ENCODE peak calls at places on chromosomes 3 and 15, in ten cellular contexts. One of them, this sample, is unnamed.

GRCh38 chr3:192892981-192893827 is 24.5 kb downstream of the MB21D2 start:
- DNase-seq in stimulated activated naive CD4-positive, alpha-beta T cell: no peak
- DNase-seq in NCI-H774: no peak
- DNase-seq in activated T-cell treated with anti-CD3 and anti-CD28 coated beads, Interleukin-2, amount 50 U/mL, for 48 hours: peak; percentile 64
- DNase-seq in AG08396: peak; percentile 70
- DNase-seq in stimulated activated CD4-positive, alpha-beta T cell treated with anti-CD3 and anti-CD28 coated beads, TNF-alpha, amount 100 ng/mL, for 4 hours: peak; percentile 11
- DNase-seq in left colon: peak; percentile 32
- DNase-seq in NCI-H1092: no peak
- DNase-seq in HEK293T: peak; percentile 23
- DNase-seq in NCI-H2081: peak; percentile 10
- DNase-seq in this sample: peak; percentile 54

GRCh38 chr3:33750216-33750558 is 32.1 kb upstream of the CLASP2 start:
- DNase-seq in stimulated activated naive CD4-positive, alpha-beta T cell: no peak
- DNase-seq in HEK293T: no peak
- DNase-seq in activated T-cell treated with anti-CD3 and anti-CD28 coated beads, Interleukin-2, amount 50 U/mL, for 48 hours: no peak
- DNase-seq in stimulated activated CD4-positive, alpha-beta T cell treated with anti-CD3 and anti-CD28 coated beads, TNF-alpha, amount 100 ng/mL, for 4 hours: no peak
- DNase-seq in AG08396: no peak
- DNase-seq in NCI-H774: no peak
- DNase-seq in NCI-H1092: no peak
- DNase-seq in left colon: no peak
- DNase-seq in NCI-H2081: no peak
- DNase-seq in this sample: no peak

GRCh38 chr3:23128655-23129054 is 74.5 kb upstream of the UBE2E2 start:
- DNase-seq in AG08396: no peak
- DNase-seq in left colon: no peak
- DNase-seq in NCI-H774: no peak
- DNase-seq in NCI-H1092: no peak
- DNase-seq in NCI-H2081: no peak
- DNase-seq in HEK293T: no peak
- DNase-seq in stimulated activated naive CD4-positive, alpha-beta T cell: no peak
- DNase-seq in stimulated activated CD4-positive, alpha-beta T cell treated with anti-CD3 and anti-CD28 coated beads, TNF-alpha, amount 100 ng/mL, for 4 hours: no peak
- DNase-seq in activated T-cell treated with anti-CD3 and anti-CD28 coated beads, Interleukin-2, amount 50 U/mL, for 48 hours: no peak
- DNase-seq in this sample: no peak

GRCh38 chr3:29901097-29901496 is 620.2 kb downstream of the RBMS3 start:
- DNase-seq in activated T-cell treated with anti-CD3 and anti-CD28 coated beads, Interleukin-2, amount 50 U/mL, for 48 hours: no peak
- DNase-seq in HEK293T: no peak
- DNase-seq in NCI-H2081: no peak
- DNase-seq in stimulated activated naive CD4-positive, alpha-beta T cell: no peak
- DNase-seq in NCI-H1092: no peak
- DNase-seq in left colon: no peak
- DNase-seq in stimulated activated CD4-positive, alpha-beta T cell treated with anti-CD3 and anti-CD28 coated beads, TNF-alpha, amount 100 ng/mL, for 4 hours: no peak
- DNase-seq in AG08396: no peak
- DNase-seq in NCI-H774: no peak
- DNase-seq in this sample: no peak

GRCh38 chr15:31207246-31207645 is 105.7 kb upstream of the TRPM1 start:
- DNase-seq in stimulated activated naive CD4-positive, alpha-beta T cell: no peak
- DNase-seq in NCI-H2081: no peak
- DNase-seq in NCI-H1092: no peak
- DNase-seq in stimulated activated CD4-positive, alpha-beta T cell treated with anti-CD3 and anti-CD28 coated beads, TNF-alpha, amount 100 ng/mL, for 4 hours: no peak
- DNase-seq in NCI-H774: no peak
- DNase-seq in HEK293T: no peak
- DNase-seq in activated T-cell treated with anti-CD3 and anti-CD28 coated beads, Interleukin-2, amount 50 U/mL, for 48 hours: no peak
- DNase-seq in left colon: peak; percentile 2
- DNase-seq in AG08396: no peak
- DNase-seq in this sample: no peak

GRCh38 chr3:44208086-44208485 is 33.6 kb upstream of the TOPAZ1 start:
- DNase-seq in stimulated activated naive CD4-positive, alpha-beta T cell: no peak
- DNase-seq in left colon: no peak
- DNase-seq in activated T-cell treated with anti-CD3 and anti-CD28 coated beads, Interleukin-2, amount 50 U/mL, for 48 hours: no peak
- DNase-seq in HEK293T: no peak
- DNase-seq in NCI-H1092: no peak
- DNase-seq in NCI-H2081: no peak
- DNase-seq in NCI-H774: no peak
- DNase-seq in AG08396: no peak
- DNase-seq in stimulated activated CD4-positive, alpha-beta T cell treated with anti-CD3 and anti-CD28 coated beads, TNF-alpha, amount 100 ng/mL, for 4 hours: no peak
- DNase-seq in this sample: no peak

GRCh38 chr3:98434412-98434811 is 28.6 kb upstream of the OR5K1 start:
- DNase-seq in NCI-H1092: no peak
- DNase-seq in stimulated activated CD4-positive, alpha-beta T cell treated with anti-CD3 and anti-CD28 coated beads, TNF-alpha, amount 100 ng/mL, for 4 hours: no peak
- DNase-seq in activated T-cell treated with anti-CD3 and anti-CD28 coated beads, Interleukin-2, amount 50 U/mL, for 48 hours: no peak
- DNase-seq in AG08396: no peak
- DNase-seq in left colon: no peak
- DNase-seq in HEK293T: no peak
- DNase-seq in NCI-H2081: no peak
- DNase-seq in NCI-H774: no peak
- DNase-seq in stimulated activated naive CD4-positive, alpha-beta T cell: no peak
- DNase-seq in this sample: no peak

GRCh38 chr3:168116279-168116678 is 20.6 kb upstream of the GOLIM4 start:
- DNase-seq in left colon: peak; percentile 8
- DNase-seq in stimulated activated CD4-positive, alpha-beta T cell treated with anti-CD3 and anti-CD28 coated beads, TNF-alpha, amount 100 ng/mL, for 4 hours: no peak
- DNase-seq in NCI-H774: no peak
- DNase-seq in activated T-cell treated with anti-CD3 and anti-CD28 coated beads, Interleukin-2, amount 50 U/mL, for 48 hours: no peak
- DNase-seq in NCI-H1092: no peak
- DNase-seq in HEK293T: no peak
- DNase-seq in stimulated activated naive CD4-positive, alpha-beta T cell: no peak
- DNase-seq in NCI-H2081: no peak
- DNase-seq in AG08396: peak; percentile 63
- DNase-seq in this sample: no peak

GRCh38 chr15:78315686-78316085 is 16.3 kb upstream of the SKIC8 start:
- DNase-seq in stimulated activated CD4-positive, alpha-beta T cell treated with anti-CD3 and anti-CD28 coated beads, TNF-alpha, amount 100 ng/mL, for 4 hours: no peak
- DNase-seq in NCI-H1092: peak; percentile 58
- DNase-seq in activated T-cell treated with anti-CD3 and anti-CD28 coated beads, Interleukin-2, amount 50 U/mL, for 48 hours: no peak
- DNase-seq in left colon: peak; percentile 55
- DNase-seq in HEK293T: peak; percentile 66
- DNase-seq in AG08396: no peak
- DNase-seq in NCI-H774: no peak
- DNase-seq in stimulated activated naive CD4-positive, alpha-beta T cell: no peak
- DNase-seq in NCI-H2081: peak; percentile 19
- DNase-seq in this sample: no peak

GRCh38 chr3:8845641-8846040 is 76.2 kb upstream of the OXTR start:
- DNase-seq in stimulated activated naive CD4-positive, alpha-beta T cell: no peak
- DNase-seq in NCI-H774: no peak
- DNase-seq in HEK293T: no peak
- DNase-seq in activated T-cell treated with anti-CD3 and anti-CD28 coated beads, Interleukin-2, amount 50 U/mL, for 48 hours: no peak
- DNase-seq in left colon: no peak
- DNase-seq in AG08396: peak; percentile 55
- DNase-seq in NCI-H1092: no peak
- DNase-seq in stimulated activated CD4-positive, alpha-beta T cell treated with anti-CD3 and anti-CD28 coated beads, TNF-alpha, amount 100 ng/mL, for 4 hours: no peak
- DNase-seq in NCI-H2081: no peak
- DNase-seq in this sample: peak; percentile 27

GRCh38 chr3:8964436-8965370 is 1.4 kb upstream of the RAD18 start:
- DNase-seq in activated T-cell treated with anti-CD3 and anti-CD28 coated beads, Interleukin-2, amount 50 U/mL, for 48 hours: no peak
- DNase-seq in stimulated activated naive CD4-positive, alpha-beta T cell: no peak
- DNase-seq in NCI-H2081: no peak
- DNase-seq in stimulated activated CD4-positive, alpha-beta T cell treated with anti-CD3 and anti-CD28 coated beads, TNF-alpha, amount 100 ng/mL, for 4 hours: no peak
- DNase-seq in NCI-H1092: no peak
- DNase-seq in HEK293T: no peak
- DNase-seq in left colon: peak; percentile 55
- DNase-seq in AG08396: no peak
- DNase-seq in NCI-H774: no peak
- DNase-seq in this sample: peak; percentile 41

GRCh38 chr3:105014631-105015030 is 352.1 kb upstream of the ALCAM start:
- DNase-seq in stimulated activated naive CD4-positive, alpha-beta T cell: no peak
- DNase-seq in AG08396: no peak
- DNase-seq in left colon: no peak
- DNase-seq in NCI-H774: no peak
- DNase-seq in HEK293T: no peak
- DNase-seq in NCI-H1092: no peak
- DNase-seq in activated T-cell treated with anti-CD3 and anti-CD28 coated beads, Interleukin-2, amount 50 U/mL, for 48 hours: no peak
- DNase-seq in NCI-H2081: no peak
- DNase-seq in stimulated activated CD4-positive, alpha-beta T cell treated with anti-CD3 and anti-CD28 coated beads, TNF-alpha, amount 100 ng/mL, for 4 hours: no peak
- DNase-seq in this sample: no peak

GRCh38 chr3:138774529-138775253 is 60.0 kb downstream of the PIK3CB start:
- DNase-seq in AG08396: peak; percentile 84
- DNase-seq in HEK293T: no peak
- DNase-seq in NCI-H2081: peak; percentile 95
- DNase-seq in stimulated activated naive CD4-positive, alpha-beta T cell: no peak
- DNase-seq in left colon: peak; percentile 30
- DNase-seq in NCI-H774: peak; percentile 87
- DNase-seq in stimulated activated CD4-positive, alpha-beta T cell treated with anti-CD3 and anti-CD28 coated beads, TNF-alpha, amount 100 ng/mL, for 4 hours: no peak
- DNase-seq in NCI-H1092: peak; percentile 96
- DNase-seq in activated T-cell treated with anti-CD3 and anti-CD28 coated beads, Interleukin-2, amount 50 U/mL, for 48 hours: no peak
- DNase-seq in this sample: peak; percentile 77

GRCh38 chr3:134485075-134485536 is 679 bp downstream of the ANAPC13 start:
- DNase-seq in HEK293T: no peak
- DNase-seq in left colon: peak; percentile 51
- DNase-seq in stimulated activated naive CD4-positive, alpha-beta T cell: no peak
- DNase-seq in activated T-cell treated with anti-CD3 and anti-CD28 coated beads, Interleukin-2, amount 50 U/mL, for 48 hours: no peak
- DNase-seq in AG08396: no peak
- DNase-seq in NCI-H1092: no peak
- DNase-seq in NCI-H2081: peak; percentile 42
- DNase-seq in stimulated activated CD4-positive, alpha-beta T cell treated with anti-CD3 and anti-CD28 coated beads, TNF-alpha, amount 100 ng/mL, for 4 hours: no peak
- DNase-seq in NCI-H774: no peak
- DNase-seq in this sample: peak; percentile 36

GRCh38 chr15:76823903-76824302 is 81.2 kb downstream of the SCAPER start:
- DNase-seq in stimulated activated naive CD4-positive, alpha-beta T cell: no peak
- DNase-seq in AG08396: no peak
- DNase-seq in NCI-H2081: no peak
- DNase-seq in left colon: no peak
- DNase-seq in stimulated activated CD4-positive, alpha-beta T cell treated with anti-CD3 and anti-CD28 coated beads, TNF-alpha, amount 100 ng/mL, for 4 hours: no peak
- DNase-seq in activated T-cell treated with anti-CD3 and anti-CD28 coated beads, Interleukin-2, amount 50 U/mL, for 48 hours: no peak
- DNase-seq in NCI-H1092: peak; percentile 89
- DNase-seq in HEK293T: no peak
- DNase-seq in NCI-H774: no peak
- DNase-seq in this sample: no peak

GRCh38 chr15:58070801-58071418 is 5.4 kb upstream of the ALDH1A2 start:
- DNase-seq in stimulated activated naive CD4-positive, alpha-beta T cell: no peak
- DNase-seq in left colon: peak; percentile 50
- DNase-seq in NCI-H774: peak; percentile 46
- DNase-seq in NCI-H2081: peak; percentile 43
- DNase-seq in NCI-H1092: no peak
- DNase-seq in HEK293T: peak; percentile 39
- DNase-seq in AG08396: peak; percentile 37
- DNase-seq in activated T-cell treated with anti-CD3 and anti-CD28 coated beads, Interleukin-2, amount 50 U/mL, for 48 hours: peak; percentile 70
- DNase-seq in stimulated activated CD4-positive, alpha-beta T cell treated with anti-CD3 and anti-CD28 coated beads, TNF-alpha, amount 100 ng/mL, for 4 hours: peak; percentile 7
- DNase-seq in this sample: peak; percentile 52

GRCh38 chr3:140050977-140051957 is 116.3 kb downstream of the CLSTN2 start:
- DNase-seq in stimulated activated CD4-positive, alpha-beta T cell treated with anti-CD3 and anti-CD28 coated beads, TNF-alpha, amount 100 ng/mL, for 4 hours: no peak
- DNase-seq in NCI-H774: no peak
- DNase-seq in HEK293T: peak; percentile 42
- DNase-seq in AG08396: no peak
- DNase-seq in left colon: no peak
- DNase-seq in activated T-cell treated with anti-CD3 and anti-CD28 coated beads, Interleukin-2, amount 50 U/mL, for 48 hours: no peak
- DNase-seq in stimulated activated naive CD4-positive, alpha-beta T cell: no peak
- DNase-seq in NCI-H2081: no peak
- DNase-seq in NCI-H1092: peak; percentile 12
- DNase-seq in this sample: peak; percentile 75

GRCh38 chr3:130354430-130354829 is 9.0 kb downstream of the COL6A5 start:
- DNase-seq in NCI-H2081: no peak
- DNase-seq in NCI-H1092: no peak
- DNase-seq in stimulated activated naive CD4-positive, alpha-beta T cell: no peak
- DNase-seq in activated T-cell treated with anti-CD3 and anti-CD28 coated beads, Interleukin-2, amount 50 U/mL, for 48 hours: no peak
- DNase-seq in stimulated activated CD4-positive, alpha-beta T cell treated with anti-CD3 and anti-CD28 coated beads, TNF-alpha, amount 100 ng/mL, for 4 hours: no peak
- DNase-seq in left colon: no peak
- DNase-seq in NCI-H774: no peak
- DNase-seq in HEK293T: no peak
- DNase-seq in AG08396: no peak
- DNase-seq in this sample: no peak

GRCh38 chr3:105553851-105554250 is 187.1 kb downstream of the ALCAM start:
- DNase-seq in left colon: no peak
- DNase-seq in NCI-H1092: no peak
- DNase-seq in AG08396: peak; percentile 26
- DNase-seq in NCI-H2081: no peak
- DNase-seq in HEK293T: no peak
- DNase-seq in stimulated activated naive CD4-positive, alpha-beta T cell: no peak
- DNase-seq in stimulated activated CD4-positive, alpha-beta T cell treated with anti-CD3 and anti-CD28 coated beads, TNF-alpha, amount 100 ng/mL, for 4 hours: no peak
- DNase-seq in NCI-H774: no peak
- DNase-seq in activated T-cell treated with anti-CD3 and anti-CD28 coated beads, Interleukin-2, amount 50 U/mL, for 48 hours: no peak
- DNase-seq in this sample: no peak

GRCh38 chr3:22284559-22284958 is 533.5 kb upstream of the ZNF385D start:
- DNase-seq in NCI-H2081: no peak
- DNase-seq in AG08396: no peak
- DNase-seq in stimulated activated CD4-positive, alpha-beta T cell treated with anti-CD3 and anti-CD28 coated beads, TNF-alpha, amount 100 ng/mL, for 4 hours: no peak
- DNase-seq in HEK293T: no peak
- DNase-seq in NCI-H1092: no peak
- DNase-seq in activated T-cell treated with anti-CD3 and anti-CD28 coated beads, Interleukin-2, amount 50 U/mL, for 48 hours: no peak
- DNase-seq in NCI-H774: no peak
- DNase-seq in left colon: no peak
- DNase-seq in stimulated activated naive CD4-positive, alpha-beta T cell: no peak
- DNase-seq in this sample: no peak

GRCh38 chr3:138351916-138352555 is 3.7 kb downstream of the MRAS start:
- DNase-seq in activated T-cell treated with anti-CD3 and anti-CD28 coated beads, Interleukin-2, amount 50 U/mL, for 48 hours: no peak
- DNase-seq in HEK293T: no peak
- DNase-seq in stimulated activated naive CD4-positive, alpha-beta T cell: no peak
- DNase-seq in NCI-H2081: no peak
- DNase-seq in NCI-H774: no peak
- DNase-seq in AG08396: no peak
- DNase-seq in NCI-H1092: no peak
- DNase-seq in left colon: no peak
- DNase-seq in stimulated activated CD4-positive, alpha-beta T cell treated with anti-CD3 and anti-CD28 coated beads, TNF-alpha, amount 100 ng/mL, for 4 hours: no peak
- DNase-seq in this sample: peak; percentile 42

GRCh38 chr3:195102609-195103467 is 168.1 kb downstream of the XXYLT1 start:
- DNase-seq in AG08396: peak; percentile 80
- DNase-seq in NCI-H2081: no peak
- DNase-seq in activated T-cell treated with anti-CD3 and anti-CD28 coated beads, Interleukin-2, amount 50 U/mL, for 48 hours: no peak
- DNase-seq in NCI-H1092: no peak
- DNase-seq in left colon: no peak
- DNase-seq in HEK293T: no peak
- DNase-seq in NCI-H774: no peak
- DNase-seq in stimulated activated CD4-positive, alpha-beta T cell treated with anti-CD3 and anti-CD28 coated beads, TNF-alpha, amount 100 ng/mL, for 4 hours: no peak
- DNase-seq in stimulated activated naive CD4-positive, alpha-beta T cell: no peak
- DNase-seq in this sample: peak; percentile 68

GRCh38 chr15:39018966-39019365 is 454.4 kb upstream of the RASGRP1 start:
- DNase-seq in stimulated activated CD4-positive, alpha-beta T cell treated with anti-CD3 and anti-CD28 coated beads, TNF-alpha, amount 100 ng/mL, for 4 hours: no peak
- DNase-seq in AG08396: no peak
- DNase-seq in stimulated activated naive CD4-positive, alpha-beta T cell: no peak
- DNase-seq in left colon: no peak
- DNase-seq in NCI-H774: no peak
- DNase-seq in NCI-H1092: no peak
- DNase-seq in activated T-cell treated with anti-CD3 and anti-CD28 coated beads, Interleukin-2, amount 50 U/mL, for 48 hours: no peak
- DNase-seq in HEK293T: no peak
- DNase-seq in NCI-H2081: no peak
- DNase-seq in this sample: no peak

GRCh38 chr15:63157891-63158431 is 684 bp upstream of the RPS27L start:
- DNase-seq in activated T-cell treated with anti-CD3 and anti-CD28 coated beads, Interleukin-2, amount 50 U/mL, for 48 hours: peak; percentile 46
- DNase-seq in stimulated activated naive CD4-positive, alpha-beta T cell: no peak
- DNase-seq in stimulated activated CD4-positive, alpha-beta T cell treated with anti-CD3 and anti-CD28 coated beads, TNF-alpha, amount 100 ng/mL, for 4 hours: peak; percentile 3
- DNase-seq in left colon: peak; percentile 60
- DNase-seq in HEK293T: peak; percentile 23
- DNase-seq in NCI-H774: peak; percentile 16
- DNase-seq in NCI-H2081: no peak
- DNase-seq in AG08396: peak; percentile 80
- DNase-seq in NCI-H1092: no peak
- DNase-seq in this sample: peak; percentile 76

GRCh38 chr15:85289677-85290365 is 90.6 kb upstream of the AKAP13 start:
- DNase-seq in activated T-cell treated with anti-CD3 and anti-CD28 coated beads, Interleukin-2, amount 50 U/mL, for 48 hours: no peak
- DNase-seq in NCI-H2081: peak; percentile 48
- DNase-seq in stimulated activated naive CD4-positive, alpha-beta T cell: no peak
- DNase-seq in HEK293T: peak; percentile 54
- DNase-seq in NCI-H774: peak; percentile 66
- DNase-seq in AG08396: peak; percentile 70
- DNase-seq in NCI-H1092: peak; percentile 31
- DNase-seq in left colon: peak; percentile 34
- DNase-seq in stimulated activated CD4-positive, alpha-beta T cell treated with anti-CD3 and anti-CD28 coated beads, TNF-alpha, amount 100 ng/mL, for 4 hours: no peak
- DNase-seq in this sample: peak; percentile 87